ENCODE peak calls at places on chromosomes 2 and 18, in ten cellular contexts. One of them, this sample, is unnamed.
A peak's percentile ranks its signal among the peaks of the same experiment; 100 is the strongest.

GRCh38 chr2:67437132-67437531 is 40.0 kb downstream of the ETAA1 start:
- DNase-seq in D341Med: no peak
- DNase-seq in AG10803: no peak
- DNase-seq in A549: no peak
- DNase-seq in kidney: no peak
- DNase-seq in stimulated activated CD4-positive, alpha-beta T cell treated with anti-CD3 and anti-CD28 coated beads, Interleukin-12 subunit alpha, Interleukin-12 subunit beta, amount 100 ng/mL, for 4 hours: no peak
- DNase-seq in lung microvascular endothelial cell: no peak
- DNase-seq in globus pallidus: no peak
- DNase-seq in stimulated activated naive CD8-positive, alpha-beta T cell treated with anti-CD3 and anti-CD28 coated beads, Interleukin-15, amount 100 ng/mL, for 72 hours: no peak
- DNase-seq in astrocyte of the cerebellum: no peak
- DNase-seq in this sample: no peak

GRCh38 chr18:36572135-36572856 is 256.5 kb downstream of the TPGS2 start:
- DNase-seq in D341Med: peak; percentile 75
- DNase-seq in AG10803: peak; percentile 66
- DNase-seq in A549: peak; percentile 5
- DNase-seq in kidney: no peak
- DNase-seq in stimulated activated CD4-positive, alpha-beta T cell treated with anti-CD3 and anti-CD28 coated beads, Interleukin-12 subunit alpha, Interleukin-12 subunit beta, amount 100 ng/mL, for 4 hours: no peak
- DNase-seq in lung microvascular endothelial cell: peak; percentile 63
- DNase-seq in globus pallidus: peak; percentile 32
- DNase-seq in stimulated activated naive CD8-positive, alpha-beta T cell treated with anti-CD3 and anti-CD28 coated beads, Interleukin-15, amount 100 ng/mL, for 72 hours: no peak
- DNase-seq in astrocyte of the cerebellum: peak; percentile 57
- DNase-seq in this sample: peak; percentile 44

GRCh38 chr2:113278812-113279139 is at the start of gene PAX8:
- DNase-seq in D341Med: no peak
- DNase-seq in AG10803: no peak
- DNase-seq in A549: no peak
- DNase-seq in kidney: peak; percentile 96
- DNase-seq in stimulated activated CD4-positive, alpha-beta T cell treated with anti-CD3 and anti-CD28 coated beads, Interleukin-12 subunit alpha, Interleukin-12 subunit beta, amount 100 ng/mL, for 4 hours: no peak
- DNase-seq in lung microvascular endothelial cell: no peak
- DNase-seq in globus pallidus: no peak
- DNase-seq in stimulated activated naive CD8-positive, alpha-beta T cell treated with anti-CD3 and anti-CD28 coated beads, Interleukin-15, amount 100 ng/mL, for 72 hours: no peak
- DNase-seq in astrocyte of the cerebellum: no peak
- DNase-seq in this sample: no peak

GRCh38 chr2:239523944-239524310 is 123.1 kb upstream of the HDAC4 start:
- DNase-seq in D341Med: no peak
- DNase-seq in AG10803: peak; percentile 48
- DNase-seq in A549: no peak
- DNase-seq in kidney: peak; percentile 83
- DNase-seq in stimulated activated CD4-positive, alpha-beta T cell treated with anti-CD3 and anti-CD28 coated beads, Interleukin-12 subunit alpha, Interleukin-12 subunit beta, amount 100 ng/mL, for 4 hours: no peak
- DNase-seq in lung microvascular endothelial cell: no peak
- DNase-seq in globus pallidus: no peak
- DNase-seq in stimulated activated naive CD8-positive, alpha-beta T cell treated with anti-CD3 and anti-CD28 coated beads, Interleukin-15, amount 100 ng/mL, for 72 hours: no peak
- DNase-seq in astrocyte of the cerebellum: no peak
- DNase-seq in this sample: no peak

GRCh38 chr2:38187416-38188127 is 111.6 kb upstream of the CYP1B1 start:
- DNase-seq in D341Med: no peak
- DNase-seq in AG10803: peak; percentile 95
- DNase-seq in A549: no peak
- DNase-seq in kidney: peak; percentile 77
- DNase-seq in stimulated activated CD4-positive, alpha-beta T cell treated with anti-CD3 and anti-CD28 coated beads, Interleukin-12 subunit alpha, Interleukin-12 subunit beta, amount 100 ng/mL, for 4 hours: no peak
- DNase-seq in lung microvascular endothelial cell: peak; percentile 97
- DNase-seq in globus pallidus: no peak
- DNase-seq in stimulated activated naive CD8-positive, alpha-beta T cell treated with anti-CD3 and anti-CD28 coated beads, Interleukin-15, amount 100 ng/mL, for 72 hours: no peak
- DNase-seq in astrocyte of the cerebellum: peak; percentile 81
- DNase-seq in this sample: peak; percentile 29

GRCh38 chr2:224843141-224843540 is 127.0 kb upstream of the CCDC195 start:
- DNase-seq in D341Med: no peak
- DNase-seq in AG10803: peak; percentile 28
- DNase-seq in A549: no peak
- DNase-seq in kidney: no peak
- DNase-seq in stimulated activated CD4-positive, alpha-beta T cell treated with anti-CD3 and anti-CD28 coated beads, Interleukin-12 subunit alpha, Interleukin-12 subunit beta, amount 100 ng/mL, for 4 hours: no peak
- DNase-seq in lung microvascular endothelial cell: no peak
- DNase-seq in globus pallidus: no peak
- DNase-seq in stimulated activated naive CD8-positive, alpha-beta T cell treated with anti-CD3 and anti-CD28 coated beads, Interleukin-15, amount 100 ng/mL, for 72 hours: no peak
- DNase-seq in astrocyte of the cerebellum: peak; percentile 27
- DNase-seq in this sample: no peak

GRCh38 chr18:23357992-23358594 is 95.0 kb upstream of the RIOK3 start:
- DNase-seq in D341Med: no peak
- DNase-seq in AG10803: peak; percentile 45
- DNase-seq in A549: no peak
- DNase-seq in kidney: peak; percentile 84
- DNase-seq in stimulated activated CD4-positive, alpha-beta T cell treated with anti-CD3 and anti-CD28 coated beads, Interleukin-12 subunit alpha, Interleukin-12 subunit beta, amount 100 ng/mL, for 4 hours: no peak
- DNase-seq in lung microvascular endothelial cell: peak; percentile 42
- DNase-seq in globus pallidus: peak; percentile 49
- DNase-seq in stimulated activated naive CD8-positive, alpha-beta T cell treated with anti-CD3 and anti-CD28 coated beads, Interleukin-15, amount 100 ng/mL, for 72 hours: no peak
- DNase-seq in astrocyte of the cerebellum: no peak
- DNase-seq in this sample: peak; percentile 63

GRCh38 chr2:32688511-32688910 is 60.7 kb downstream of the TTC27 start:
- DNase-seq in D341Med: no peak
- DNase-seq in AG10803: peak; percentile 71
- DNase-seq in A549: no peak
- DNase-seq in kidney: no peak
- DNase-seq in stimulated activated CD4-positive, alpha-beta T cell treated with anti-CD3 and anti-CD28 coated beads, Interleukin-12 subunit alpha, Interleukin-12 subunit beta, amount 100 ng/mL, for 4 hours: no peak
- DNase-seq in lung microvascular endothelial cell: no peak
- DNase-seq in globus pallidus: no peak
- DNase-seq in stimulated activated naive CD8-positive, alpha-beta T cell treated with anti-CD3 and anti-CD28 coated beads, Interleukin-15, amount 100 ng/mL, for 72 hours: no peak
- DNase-seq in astrocyte of the cerebellum: peak; percentile 66
- DNase-seq in this sample: no peak

GRCh38 chr2:10820562-10820961 is 8.0 kb upstream of the PDIA6 start:
- DNase-seq in D341Med: no peak
- DNase-seq in AG10803: no peak
- DNase-seq in A549: no peak
- DNase-seq in kidney: no peak
- DNase-seq in stimulated activated CD4-positive, alpha-beta T cell treated with anti-CD3 and anti-CD28 coated beads, Interleukin-12 subunit alpha, Interleukin-12 subunit beta, amount 100 ng/mL, for 4 hours: no peak
- DNase-seq in lung microvascular endothelial cell: no peak
- DNase-seq in globus pallidus: no peak
- DNase-seq in stimulated activated naive CD8-positive, alpha-beta T cell treated with anti-CD3 and anti-CD28 coated beads, Interleukin-15, amount 100 ng/mL, for 72 hours: no peak
- DNase-seq in astrocyte of the cerebellum: no peak
- DNase-seq in this sample: no peak

GRCh38 chr2:205139822-205140612 is 542.3 kb upstream of the NRP2 start:
- DNase-seq in D341Med: no peak
- DNase-seq in AG10803: no peak
- DNase-seq in A549: no peak
- DNase-seq in kidney: no peak
- DNase-seq in stimulated activated CD4-positive, alpha-beta T cell treated with anti-CD3 and anti-CD28 coated beads, Interleukin-12 subunit alpha, Interleukin-12 subunit beta, amount 100 ng/mL, for 4 hours: no peak
- DNase-seq in lung microvascular endothelial cell: peak; percentile 79
- DNase-seq in globus pallidus: no peak
- DNase-seq in stimulated activated naive CD8-positive, alpha-beta T cell treated with anti-CD3 and anti-CD28 coated beads, Interleukin-15, amount 100 ng/mL, for 72 hours: no peak
- DNase-seq in astrocyte of the cerebellum: no peak
- DNase-seq in this sample: peak; percentile 99

GRCh38 chr2:216216951-216217903 is 108.1 kb downstream of the XRCC5 start:
- DNase-seq in D341Med: no peak
- DNase-seq in AG10803: peak; percentile 34
- DNase-seq in A549: no peak
- DNase-seq in kidney: no peak
- DNase-seq in stimulated activated CD4-positive, alpha-beta T cell treated with anti-CD3 and anti-CD28 coated beads, Interleukin-12 subunit alpha, Interleukin-12 subunit beta, amount 100 ng/mL, for 4 hours: no peak
- DNase-seq in lung microvascular endothelial cell: peak; percentile 78
- DNase-seq in globus pallidus: no peak
- DNase-seq in stimulated activated naive CD8-positive, alpha-beta T cell treated with anti-CD3 and anti-CD28 coated beads, Interleukin-15, amount 100 ng/mL, for 72 hours: no peak
- DNase-seq in astrocyte of the cerebellum: no peak
- DNase-seq in this sample: peak; percentile 55

GRCh38 chr2:172792711-172793110 is 57.1 kb downstream of the RAPGEF4 start:
- DNase-seq in D341Med: no peak
- DNase-seq in AG10803: peak; percentile 32
- DNase-seq in A549: no peak
- DNase-seq in kidney: no peak
- DNase-seq in stimulated activated CD4-positive, alpha-beta T cell treated with anti-CD3 and anti-CD28 coated beads, Interleukin-12 subunit alpha, Interleukin-12 subunit beta, amount 100 ng/mL, for 4 hours: no peak
- DNase-seq in lung microvascular endothelial cell: no peak
- DNase-seq in globus pallidus: no peak
- DNase-seq in stimulated activated naive CD8-positive, alpha-beta T cell treated with anti-CD3 and anti-CD28 coated beads, Interleukin-15, amount 100 ng/mL, for 72 hours: no peak
- DNase-seq in astrocyte of the cerebellum: peak; percentile 37
- DNase-seq in this sample: no peak

GRCh38 chr2:231323316-231323715 is 72.2 kb upstream of the B3GNT7 start:
- DNase-seq in D341Med: no peak
- DNase-seq in AG10803: no peak
- DNase-seq in A549: no peak
- DNase-seq in kidney: peak; percentile 26
- DNase-seq in stimulated activated CD4-positive, alpha-beta T cell treated with anti-CD3 and anti-CD28 coated beads, Interleukin-12 subunit alpha, Interleukin-12 subunit beta, amount 100 ng/mL, for 4 hours: no peak
- DNase-seq in lung microvascular endothelial cell: no peak
- DNase-seq in globus pallidus: no peak
- DNase-seq in stimulated activated naive CD8-positive, alpha-beta T cell treated with anti-CD3 and anti-CD28 coated beads, Interleukin-15, amount 100 ng/mL, for 72 hours: no peak
- DNase-seq in astrocyte of the cerebellum: no peak
- DNase-seq in this sample: no peak

GRCh38 chr2:134248913-134249312 is 5.0 kb upstream of the MGAT5 start:
- DNase-seq in D341Med: no peak
- DNase-seq in AG10803: no peak
- DNase-seq in A549: no peak
- DNase-seq in kidney: no peak
- DNase-seq in stimulated activated CD4-positive, alpha-beta T cell treated with anti-CD3 and anti-CD28 coated beads, Interleukin-12 subunit alpha, Interleukin-12 subunit beta, amount 100 ng/mL, for 4 hours: no peak
- DNase-seq in lung microvascular endothelial cell: no peak
- DNase-seq in globus pallidus: no peak
- DNase-seq in stimulated activated naive CD8-positive, alpha-beta T cell treated with anti-CD3 and anti-CD28 coated beads, Interleukin-15, amount 100 ng/mL, for 72 hours: no peak
- DNase-seq in astrocyte of the cerebellum: no peak
- DNase-seq in this sample: no peak